ENCODE peak calls at places on chromosome 6, in five cellular contexts. L is neuronal stem cell, X is MM.1S, B is heart right ventricle, E is psoas muscle. C is an unnamed sample. For H3K4me1, the result is how much of the 10 kb centered on the place peaks cover.

GRCh38 chr6:8888468-8888867 is 453.1 kb upstream of the SLC35B3 start:
- DNase-seq in X (peak), B (no peak), L (no peak), E (no peak), C (no peak)

GRCh38 chr6:108846628-108847027 is 1.6 kb upstream of the ARMC2 start:
- DNase-seq in E (no peak), B (no peak), L (no peak), X (no peak), C (no peak)

GRCh38 chr6:45626087-45626891 is 248.6 kb upstream of the SUPT3H start:
- DNase-seq in X (no peak), L (no peak), B (no peak), E (no peak), C (peak)

GRCh38 chr6:35092362-35093117 is 48.6 kb downstream of the TCP11 start:
- DNase-seq in X (no peak), L (no peak), B (no peak), E (peak), C (peak)

GRCh38 chr6:103875221-103875620 is 984.5 kb downstream of the HACE1 start:
- DNase-seq in E (no peak), B (no peak), X (no peak), L (no peak), C (no peak)

GRCh38 chr6:3849681-3850450 is 693 bp downstream of the FAM50B start:
- DNase-seq in X (no peak), L (no peak), E (peak), B (no peak), C (no peak)

GRCh38 chr6:160348209-160348551 is at the start of gene SLC22A3:
- DNase-seq in X (no peak), B (no peak), L (peak), E (peak), C (no peak)

GRCh38 chr6:3455121-3455489 is 1.7 kb downstream of the SLC22A23 start:
- DNase-seq in B (no peak), E (no peak), L (no peak), X (no peak), C (no peak)

GRCh38 chr6:27208042-27208441 is 39.5 kb upstream of the PRSS16 start:
- DNase-seq in L (no peak), E (no peak), X (no peak), B (no peak), C (no peak)

GRCh38 chr6:142542704-142543233 is 241.0 kb downstream of the ADGRG6 start:
- DNase-seq in B (peak), L (no peak), X (no peak), E (peak), C (no peak)

GRCh38 chr6:45116714-45117410 is 211.3 kb upstream of the RUNX2 start:
- DNase-seq in B (no peak), X (no peak), E (no peak), L (no peak), C (peak)

GRCh38 chr6:101393291-101394251 is at the start of gene GRIK2:
- DNase-seq in X (peak), E (no peak), B (no peak), L (peak), C (peak)

GRCh38 chr6:14175031-14175430 is 57.5 kb downstream of the CD83 start:
- DNase-seq in E (no peak), L (no peak), B (no peak), X (no peak), C (no peak)

GRCh38 chr6:116764961-116765841 is at the start of gene FAM162B:
- DNase-seq in E (peak), B (peak), L (peak), X (no peak), C (no peak)

GRCh38 chr6:24855389-24856245 is 56.9 kb upstream of the ARMH2 start:
- DNase-seq in X (peak), L (peak), B (peak), E (peak), C (peak)

GRCh38 chr6:13908955-13909381 is 15.8 kb upstream of the RNF182 start:
- DNase-seq in L (peak), X (peak), E (no peak), B (peak), C (peak)

GRCh38 chr6:163241668-163242067 is 172.8 kb upstream of the QKI start:
- DNase-seq in E (no peak), B (no peak), L (no peak), X (no peak), C (no peak)

GRCh38 chr6:74091133-74091793 is 395.3 kb downstream of the CD109 start:
- DNase-seq in X (peak), E (no peak), L (peak), B (no peak), C (no peak)

GRCh38 chr6:11969092-11969491 is 43.0 kb upstream of the HIVEP1 start:
- DNase-seq in B (peak), L (no peak), E (no peak), X (no peak), C (no peak)

GRCh38 chr6:117538615-117539014 is 56.1 kb downstream of the DCBLD1 start:
- DNase-seq in L (no peak), E (no peak), B (no peak), X (peak), C (no peak)

GRCh38 chr6:121791396-121792315 is 356.2 kb downstream of the GJA1 start:
- DNase-seq in L (no peak), E (no peak), B (no peak), X (no peak), C (no peak)

GRCh38 chr6:81792826-81793225 is 40.3 kb upstream of the TENT5A start:
- DNase-seq in E (no peak), X (no peak), L (no peak), B (no peak), C (no peak)

GRCh38 chr6:75296811-75297779 is 12.5 kb upstream of the TMEM30A start:
- DNase-seq in L (peak), B (no peak), E (no peak), X (peak), C (no peak)

GRCh38 chr6:135052939-135053338 is 1.7 kb downstream of the HBS1L start:
- DNase-seq in L (no peak), B (no peak), E (no peak), X (no peak), C (no peak)

GRCh38 chr6:154751020-154751800 is 18.0 kb downstream of the SCAF8 start:
- DNase-seq in E (no peak), L (no peak), B (no peak), X (no peak), C (no peak)

GRCh38 chr6:156846845-156847599 is 69.8 kb downstream of the ARID1B start:
- DNase-seq in X (no peak), L (no peak), B (no peak), E (no peak), C (no peak)
- H3K4me1 ChIP-seq in X (under half), L (under half), B (half or more), E (half or more), C (under half)

GRCh38 chr6:106514281-106514885 is 114.9 kb downstream of the RTN4IP1 start:
- DNase-seq in B (no peak), L (no peak), E (no peak), X (no peak), C (no peak)
- H3K4me1 ChIP-seq in B (under half), L (under half), E (under half), X (under half), C (under half)

DNA sequence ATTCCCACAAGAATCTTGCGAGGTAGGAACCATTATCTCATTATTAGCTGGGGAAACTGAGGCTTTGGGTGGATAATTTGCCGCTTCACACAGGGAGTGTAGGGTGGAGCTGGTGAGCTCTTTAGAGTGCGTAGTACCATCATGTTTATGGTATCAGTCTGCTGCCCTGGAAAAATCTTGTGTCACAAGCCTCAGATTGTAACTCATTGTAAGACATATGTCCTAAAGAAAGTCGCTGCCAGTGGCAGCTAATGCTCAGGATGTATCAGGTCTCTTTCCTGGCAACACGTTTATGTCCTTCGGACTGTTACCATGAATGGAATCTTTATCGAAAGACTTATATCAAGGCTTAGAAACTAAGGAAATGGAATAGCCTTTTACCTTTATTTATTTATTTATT is 1.9 kb downstream of the ZFAND3 start:
- DNase-seq in L (no peak), X (no peak), B (no peak), E (no peak), C (no peak)
- H3K4me1 ChIP-seq in L (under half), X (under half), B (half or more), E (half or more), C (under half)

DNA sequence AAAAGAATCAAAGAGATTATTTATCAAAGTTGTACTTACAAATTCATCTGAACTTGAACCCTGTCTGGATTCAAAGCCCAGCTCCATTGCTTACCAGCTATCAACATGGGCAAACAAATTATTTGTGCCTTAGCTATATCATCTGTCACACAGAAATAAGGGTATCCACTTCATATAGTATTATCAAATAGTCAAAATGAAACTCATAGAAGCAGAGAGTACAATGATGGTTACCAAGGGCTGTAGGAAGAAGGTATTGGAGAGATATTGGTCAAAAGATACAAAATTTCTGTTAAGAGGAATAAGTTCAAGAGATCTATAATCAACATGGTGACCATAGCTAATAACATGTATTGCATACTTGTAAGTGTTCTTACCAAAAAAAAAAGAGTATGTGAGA is 87.8 kb upstream of the CCDC28A start:
- DNase-seq in B (no peak), X (no peak), L (no peak), E (no peak), C (no peak)
- H3K4me1 ChIP-seq in B (under half), X (under half), L (under half), E (under half), C (under half)

DNA sequence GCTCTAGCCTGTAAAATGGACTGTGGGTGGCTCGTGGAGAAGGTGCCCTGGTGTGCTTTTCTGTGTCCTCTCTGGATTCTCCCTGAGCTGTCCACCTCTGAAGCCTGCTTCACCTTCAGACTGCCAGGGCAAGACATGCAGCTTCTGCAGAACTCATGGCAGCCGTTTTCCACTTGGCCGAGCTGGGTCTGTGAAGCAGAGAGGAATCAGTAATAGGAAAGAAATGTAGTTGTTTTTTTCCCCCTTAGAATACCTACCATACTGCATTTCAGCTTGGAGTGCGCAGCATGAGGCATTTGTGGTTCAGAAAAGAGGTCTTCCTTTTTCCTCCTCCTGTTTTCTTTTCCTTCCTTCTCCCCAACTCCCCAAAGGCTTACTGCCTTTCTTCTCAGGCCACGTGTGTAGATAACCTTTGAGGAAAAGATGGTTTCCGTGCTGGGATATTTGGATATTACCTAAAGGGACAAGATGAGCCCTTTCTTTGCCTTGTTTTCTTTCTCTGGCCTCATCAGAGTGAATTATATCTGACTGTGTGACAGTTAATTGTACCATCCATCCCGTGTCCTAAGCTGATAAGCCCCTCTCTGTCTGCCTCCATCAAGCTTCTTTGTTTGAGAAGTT is 39.4 kb downstream of the RREB1 start:
- DNase-seq in L (no peak), E (no peak), B (no peak), X (no peak), C (no peak)
- H3K4me1 ChIP-seq in L (under half), E (half or more), B (half or more), X (half or more), C (under half)